ENCODE peak calls at places on chromosomes 12 and 14, in eight cellular contexts. V, Q, K, F, L, M, C and W are unnamed samples.

GRCh38 chr14:82052778-82053177 is 519.1 kb upstream of the SEL1L start:
- DNase-seq in Q (no peak), L (no peak), K (no peak), C (no peak), M (no peak), F (no peak), V (no peak), W (no peak)

GRCh38 chr12:105740337-105740736 is 398.4 kb downstream of the NUAK1 start:
- DNase-seq in M (peak; percentile 46), K (no peak), Q (no peak), F (no peak), C (no peak), V (no peak), L (no peak), W (no peak)

GRCh38 chr12:71069317-71069716 is 88.5 kb downstream of the TSPAN8 start:
- DNase-seq in C (no peak), K (no peak), Q (no peak), V (no peak), L (no peak), M (no peak), F (no peak), W (no peak)

GRCh38 chr14:99562848-99563748 is 40.9 kb downstream of the CCDC85C start:
- DNase-seq in C (peak; percentile 73), L (peak; percentile 84), V (peak; percentile 96), F (peak; percentile 95), Q (peak; percentile 59), K (no peak), M (peak; percentile 87), W (no peak)

GRCh38 chr14:49405291-49405690 is 180.9 kb downstream of the RPS29 start:
- DNase-seq in M (no peak), V (no peak), L (no peak), F (no peak), K (no peak), Q (peak; percentile 19), C (no peak), W (no peak)

GRCh38 chr14:51651388-51652167 is at the start of gene FRMD6:
- DNase-seq in V (peak; percentile 89), L (peak; percentile 93), M (peak; percentile 92), K (peak; percentile 69), Q (peak; percentile 93), F (peak; percentile 88), C (peak; percentile 84), W (peak; percentile 73)

GRCh38 chr12:124744659-124745467 is 118.8 kb downstream of the SCARB1 start:
- DNase-seq in L (no peak), Q (no peak), C (no peak), F (peak; percentile 42), V (peak; percentile 91), K (no peak), M (peak; percentile 88), W (no peak)

GRCh38 chr12:39272934-39273770 is 169.8 kb downstream of the KIF21A start:
- DNase-seq in F (no peak), M (peak; percentile 41), C (no peak), Q (peak; percentile 33), V (no peak), K (no peak), L (no peak), W (peak; percentile 21)

GRCh38 chr12:105920161-105920684 is 218.5 kb downstream of the NUAK1 start:
- DNase-seq in F (no peak), M (no peak), V (no peak), K (no peak), C (peak; percentile 34), Q (peak; percentile 90), L (no peak), W (no peak)

GRCh38 chr12:103858953-103859601 is 18.0 kb upstream of the NT5DC3 start:
- DNase-seq in V (no peak), F (no peak), K (no peak), C (no peak), M (peak; percentile 35), Q (peak; percentile 93), L (peak; percentile 95), W (no peak)

GRCh38 chr12:111034911-111035577 is 114.7 kb upstream of the MYL2 start:
- DNase-seq in V (peak; percentile 73), F (no peak), L (peak; percentile 42), K (no peak), C (no peak), Q (no peak), M (peak; percentile 64), W (no peak)

GRCh38 chr12:46332260-46332659 is 40.3 kb downstream of the SLC38A2 start:
- DNase-seq in K (no peak), L (no peak), F (no peak), Q (peak; percentile 51), M (no peak), V (no peak), C (no peak), W (no peak)

GRCh38 chr12:42759622-42760273 is 170.2 kb upstream of the PRICKLE1 start:
- DNase-seq in M (peak; percentile 43), L (peak; percentile 80), V (no peak), K (no peak), Q (no peak), F (peak; percentile 48), C (no peak), W (no peak)

GRCh38 chr14:32473476-32473875 is 144.4 kb downstream of the AKAP6 start:
- DNase-seq in V (no peak), F (peak; percentile 76), L (no peak), Q (peak; percentile 71), K (no peak), C (no peak), M (peak; percentile 37), W (no peak)

GRCh38 chr12:58306266-58306995 is 365.1 kb downstream of the ATP23 start:
- DNase-seq in Q (no peak), K (no peak), V (no peak), L (no peak), C (no peak), M (no peak), F (no peak), W (no peak)

GRCh38 chr12:92290881-92291280 is 145.2 kb upstream of the BTG1 start:
- DNase-seq in F (no peak), L (no peak), M (no peak), K (no peak), Q (no peak), C (no peak), V (no peak), W (no peak)

GRCh38 chr14:34099630-34100029 is 148.8 kb upstream of the EGLN3 start:
- DNase-seq in L (no peak), V (no peak), F (no peak), K (no peak), C (no peak), M (no peak), Q (peak; percentile 80), W (no peak)

GRCh38 chr14:85580536-85581165 is 50.7 kb downstream of the FLRT2 start:
- DNase-seq in F (no peak), K (no peak), V (no peak), L (no peak), Q (no peak), C (no peak), M (no peak), W (no peak)

GRCh38 chr14:72169521-72169920 is 237.3 kb downstream of the RGS6 start:
- DNase-seq in Q (no peak), M (peak; percentile 47), K (no peak), F (no peak), V (no peak), L (no peak), C (no peak), W (no peak)

GRCh38 chr12:115872212-115872611 is 405.3 kb downstream of the MED13L start:
- DNase-seq in M (no peak), Q (no peak), K (no peak), C (no peak), F (no peak), L (no peak), V (no peak), W (no peak)

GRCh38 chr14:53249059-53249458 is 95.9 kb upstream of the DDHD1 start:
- DNase-seq in V (no peak), L (no peak), K (no peak), M (no peak), Q (no peak), C (no peak), F (no peak), W (no peak)

GRCh38 chr12:55933799-55934174 is 2.8 kb downstream of the DGKA start:
- DNase-seq in F (no peak), C (no peak), K (no peak), V (no peak), L (no peak), Q (no peak), M (no peak), W (no peak)

GRCh38 chr14:23248601-23249000 is 10.9 kb downstream of the RNF212B start:
- DNase-seq in K (no peak), L (no peak), V (no peak), F (no peak), M (no peak), Q (peak; percentile 38), C (no peak), W (no peak)

GRCh38 chr14:101350710-101351109 is 210.6 kb upstream of the DIO3 start:
- DNase-seq in F (no peak), K (no peak), V (no peak), L (no peak), C (no peak), M (no peak), Q (no peak), W (no peak)